ENCODE peak calls at places on chromosomes 6 and 20, in six cellular contexts. D is substantia nigra; B is CD4-positive, alpha-beta memory T cell; J is T-helper 2 cell; U is EL; M is iris pigment epithelial cell. R is an unnamed sample.
A peak's percentile ranks its signal among the peaks of the same experiment; 100 is the strongest.

GRCh38 chr20:31719644-31720485 is 2.8 kb downstream of the BCL2L1 start:
- DNase-seq in U (peak; percentile 82), B (no peak), D (no peak), M (no peak), J (no peak), R (no peak)

GRCh38 chr20:21229163-21229562 is 74.0 kb upstream of the XRN2 start:
- DNase-seq in M (no peak), B (no peak), D (no peak), U (peak; percentile 42), J (no peak), R (no peak)

GRCh38 chr6:13304101-13304500 is 24.2 kb downstream of the TBC1D7 start:
- DNase-seq in B (no peak), U (no peak), D (no peak), M (peak; percentile 49), J (no peak), R (no peak)

GRCh38 chr6:3318821-3319540 is 60.2 kb downstream of the PSMG4 start:
- DNase-seq in J (no peak), B (no peak), D (no peak), M (no peak), U (no peak), R (no peak)

GRCh38 chr20:52048365-52048764 is 143.2 kb downstream of the ZFP64 start:
- DNase-seq in B (no peak), J (no peak), D (no peak), M (no peak), U (no peak), R (no peak)

GRCh38 chr20:54431545-54431944 is 43.8 kb upstream of the DOK5 start:
- DNase-seq in B (no peak), M (no peak), U (no peak), D (no peak), J (no peak), R (no peak)

GRCh38 chr20:460707-461106 is 1.6 kb downstream of the TBC1D20 start:
- DNase-seq in U (peak; percentile 36), B (no peak), D (no peak), M (no peak), J (no peak), R (peak; percentile 80)

GRCh38 chr6:71205336-71205956 is 83.2 kb upstream of the OGFRL1 start:
- DNase-seq in J (no peak), B (no peak), M (peak; percentile 71), U (peak; percentile 82), D (no peak), R (peak; percentile 20)

GRCh38 chr20:5835234-5835845 is 85.1 kb downstream of the SHLD1 start:
- DNase-seq in D (no peak), B (no peak), J (no peak), U (peak; percentile 57), M (peak; percentile 85), R (peak; percentile 49)

GRCh38 chr6:2885967-2886731 is 17.0 kb downstream of the SERPINB9 start:
- DNase-seq in M (no peak), U (no peak), B (peak; percentile 20), D (no peak), J (no peak), R (no peak)

GRCh38 chr6:116461563-116462507 is 660 bp downstream of the CALHM6 start:
- DNase-seq in M (peak; percentile 62), U (peak; percentile 77), D (no peak), J (no peak), B (peak; percentile 66), R (peak; percentile 38)

GRCh38 chr6:105781248-105781647 is 304.9 kb upstream of the PRDM1 start:
- DNase-seq in B (no peak), M (no peak), D (no peak), U (no peak), J (peak; percentile 55), R (no peak)

GRCh38 chr20:16607364-16608264 is 34.4 kb upstream of the KIF16B start:
- DNase-seq in D (no peak), B (no peak), M (no peak), U (no peak), J (no peak), R (no peak)

GRCh38 chr6:128516514-128516898 is 3.9 kb downstream of the PTPRK start:
- DNase-seq in B (no peak), M (peak; percentile 39), D (no peak), U (peak; percentile 35), J (no peak), R (no peak)

GRCh38 chr6:111474771-111475170 is 8.2 kb downstream of the REV3L start:
- DNase-seq in M (no peak), B (no peak), D (no peak), U (no peak), J (no peak), R (no peak)

GRCh38 chr6:131955876-131956275 is 4.7 kb upstream of the CCN2 start:
- DNase-seq in D (no peak), U (no peak), B (no peak), J (no peak), M (no peak), R (no peak)

GRCh38 chr6:138647006-138647405 is 126.6 kb upstream of the CCDC28A start:
- DNase-seq in M (peak; percentile 81), U (peak; percentile 66), D (no peak), J (no peak), B (no peak), R (peak; percentile 62)

GRCh38 chr20:37323985-37324384 is 22.0 kb upstream of the SRC start:
- DNase-seq in M (peak; percentile 77), U (peak; percentile 70), D (no peak), B (no peak), J (no peak), R (no peak)

GRCh38 chr6:100226811-100227210 is 232.8 kb upstream of the MCHR2 start:
- DNase-seq in D (no peak), J (no peak), B (no peak), M (peak; percentile 22), U (no peak), R (no peak)

GRCh38 chr6:152136449-152136825 is 329.0 kb downstream of the ESR1 start:
- DNase-seq in D (no peak), J (no peak), B (no peak), M (peak; percentile 21), U (no peak), R (no peak)

GRCh38 chr6:126267621-126268020 is 72.3 kb upstream of the CENPW start:
- DNase-seq in U (no peak), M (no peak), D (no peak), J (no peak), B (no peak), R (no peak)

GRCh38 chr6:84892666-84893065 is 128.3 kb upstream of the TBX18 start:
- DNase-seq in M (peak; percentile 70), J (no peak), D (no peak), B (no peak), U (peak; percentile 10), R (no peak)

GRCh38 chr6:28982476-28983266 is 22.4 kb downstream of the ZNF311 start:
- DNase-seq in U (peak; percentile 74), D (no peak), M (peak; percentile 78), B (peak; percentile 40), J (no peak), R (peak; percentile 63)

GRCh38 chr6:3697609-3698008 is 53.9 kb downstream of the PXDC1 start:
- DNase-seq in U (peak; percentile 89), J (no peak), B (no peak), D (no peak), M (peak; percentile 95), R (no peak)